ENCODE peak calls at places on chromosomes 7 and 10, in four cellular contexts. C is transverse colon, T is prostate gland, S is SK-N-SH. J is an unnamed sample.
A peak's percentile ranks its signal among the peaks of the same experiment; 100 is the strongest.

GRCh38 chr7:50826371-50827172 is 43.9 kb upstream of the GRB10 start:
- DNase-seq in S (no peak), T (no peak), C (no peak), J (no peak)

GRCh38 chr10:13555884-13556529 is 27.2 kb upstream of the BEND7 start:
- DNase-seq in C (no peak), T (no peak), S (no peak), J (no peak)

GRCh38 chr7:23074443-23075244 is 30.9 kb upstream of the KLHL7 start:
- DNase-seq in T (no peak), S (no peak), C (no peak), J (no peak)

GRCh38 chr10:29688230-29688634 is 53.5 kb upstream of the SVIL start:
- DNase-seq in S (peak; percentile 47), C (no peak), T (no peak), J (no peak)

GRCh38 chr10:112275512-112276245 is 7.5 kb upstream of the TECTB start:
- DNase-seq in S (no peak), T (no peak), C (no peak), J (no peak)

GRCh38 chr7:124718032-124718766 is 47.4 kb downstream of the GPR37 start:
- DNase-seq in C (no peak), T (no peak), S (no peak), J (no peak)

GRCh38 chr7:15747187-15748111 is 61.0 kb upstream of the MEOX2 start:
- DNase-seq in T (no peak), S (no peak), C (no peak), J (no peak)

GRCh38 chr10:103661198-103661950 is 167.9 kb downstream of the NEURL1 start:
- DNase-seq in S (no peak), T (peak; percentile 83), C (peak; percentile 77), J (peak; percentile 89)

GRCh38 chr7:142376356-142376997 is 118.6 kb upstream of the PRSS58 start:
- DNase-seq in S (no peak), T (no peak), C (no peak), J (no peak)

GRCh38 chr7:97167176-97167575 is 49.7 kb downstream of the SDHAF3 start:
- DNase-seq in S (no peak), T (no peak), C (no peak), J (no peak)

GRCh38 chr7:28858206-28858605 is 99.9 kb downstream of the TRIL start:
- DNase-seq in C (no peak), T (no peak), S (no peak), J (no peak)

GRCh38 chr10:95756061-95756751 is at the start of gene ENTPD1:
- DNase-seq in C (peak; percentile 59), S (no peak), T (no peak), J (no peak)

GRCh38 chr10:2620827-2621521 is 446.4 kb upstream of the PFKP start:
- DNase-seq in S (no peak), T (no peak), C (no peak), J (no peak)

GRCh38 chr10:112184379-112184778 is 814 bp upstream of the GPAM start:
- DNase-seq in C (no peak), S (no peak), T (no peak), J (no peak)

GRCh38 chr7:48537561-48537960 is 366.3 kb downstream of the ABCA13 start:
- DNase-seq in T (no peak), C (no peak), S (no peak), J (no peak)

DNA sequence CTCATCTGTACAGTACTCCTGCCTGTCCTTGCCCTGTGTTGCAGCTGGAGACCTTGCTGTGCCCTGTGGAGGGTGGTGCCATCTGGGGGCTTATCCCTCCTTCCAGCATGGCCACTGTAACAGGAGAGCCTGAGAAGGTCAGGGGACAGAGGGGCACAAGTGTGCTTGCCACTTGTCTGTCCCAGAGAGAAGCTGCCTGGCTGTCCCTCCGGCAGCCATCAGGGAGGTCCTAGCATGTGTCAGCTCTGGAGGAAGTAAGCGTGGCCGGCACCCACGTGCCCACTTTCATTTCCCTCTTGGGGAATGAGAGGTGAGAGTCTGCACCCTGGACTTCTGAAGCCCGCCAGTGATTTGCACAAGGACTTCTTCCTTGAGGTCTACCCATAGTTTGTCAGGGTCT is 97.0 kb upstream of the PPIF start:
- DNase-seq in S (no peak), T (no peak), C (peak; percentile 72), J (peak; percentile 83)
- TF ChIP-seq POLR2AphosphoS5 in S (no peak), T (no peak), C (no peak), J (no peak)

DNA sequence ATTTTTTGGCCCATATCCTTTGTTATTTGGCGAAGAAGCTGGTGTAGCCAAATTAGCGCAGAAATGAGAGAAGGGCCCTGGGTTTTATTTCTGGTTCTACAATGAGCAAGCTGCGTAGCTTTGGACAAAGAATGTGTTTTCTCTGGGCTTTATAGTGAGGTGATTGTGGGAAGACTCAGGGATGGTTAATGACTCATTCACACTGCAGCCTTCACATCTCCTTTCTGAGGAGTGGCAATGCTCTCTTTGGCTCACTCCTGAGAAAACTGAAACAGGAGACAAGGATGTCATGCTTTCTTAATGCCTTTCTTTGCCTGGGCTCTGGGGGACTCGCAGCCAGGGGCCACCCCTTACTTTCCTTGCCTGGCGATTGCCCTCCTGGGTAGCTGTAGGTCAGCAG is 271.0 kb upstream of the PODXL start:
- DNase-seq in T (no peak), S (no peak), C (no peak), J (no peak)
- H3K27ac ChIP-seq in T (no peak overlapping the region), S (no peak overlapping the region), C (peak overlapping the region; percentile 15), J (no peak overlapping the region)

GRCh38 chr10:60390224-60390626 is 550 bp upstream of the ANK3 start:
- DNase-seq in T (no peak), S (no peak), C (no peak), J (no peak)
- TF ChIP-seq POLR2AphosphoS5 in T (no peak), S (no peak), C (no peak), J (no peak)

DNA sequence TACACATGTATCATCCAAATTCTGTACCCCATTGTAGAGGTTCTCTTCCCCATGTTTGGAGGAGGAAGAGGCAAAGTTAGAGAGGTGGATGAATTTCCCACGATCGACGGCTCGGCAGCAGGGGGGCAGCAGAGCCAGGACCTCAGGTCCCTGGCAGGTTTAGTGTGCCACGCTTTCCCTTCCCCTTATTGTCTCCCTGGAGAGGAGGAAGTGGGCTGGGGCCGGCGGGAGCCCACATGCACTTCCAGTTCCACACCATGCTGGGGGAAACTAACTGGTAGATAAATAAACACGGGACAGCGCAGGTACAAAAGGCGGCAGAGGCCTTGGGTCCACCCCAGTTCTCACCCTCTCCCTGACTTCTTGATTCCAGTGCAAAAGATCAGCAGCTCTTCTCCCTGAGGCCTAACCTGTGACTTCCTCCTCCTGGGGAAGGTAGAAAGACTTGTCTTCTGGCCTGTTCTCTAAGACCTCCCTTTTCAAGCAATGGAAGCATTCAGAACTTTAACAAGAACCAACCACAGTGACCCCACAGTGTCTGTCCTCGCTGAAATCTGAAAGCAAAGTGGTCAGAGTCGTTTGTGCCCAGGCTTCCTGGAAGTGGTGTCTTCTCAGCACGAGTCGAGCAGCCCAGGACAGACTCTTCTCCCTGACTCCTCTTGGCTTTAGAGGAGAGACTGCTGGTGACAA is 30.5 kb upstream of the SRGN start:
- DNase-seq in T (no peak), C (peak; percentile 39), S (no peak), J (peak; percentile 82)
- H3K27ac ChIP-seq in T (peak overlapping the region; percentile 23), C (peak overlapping the region; percentile 29), S (no peak overlapping the region), J (peak overlapping the region; percentile 78)

DNA sequence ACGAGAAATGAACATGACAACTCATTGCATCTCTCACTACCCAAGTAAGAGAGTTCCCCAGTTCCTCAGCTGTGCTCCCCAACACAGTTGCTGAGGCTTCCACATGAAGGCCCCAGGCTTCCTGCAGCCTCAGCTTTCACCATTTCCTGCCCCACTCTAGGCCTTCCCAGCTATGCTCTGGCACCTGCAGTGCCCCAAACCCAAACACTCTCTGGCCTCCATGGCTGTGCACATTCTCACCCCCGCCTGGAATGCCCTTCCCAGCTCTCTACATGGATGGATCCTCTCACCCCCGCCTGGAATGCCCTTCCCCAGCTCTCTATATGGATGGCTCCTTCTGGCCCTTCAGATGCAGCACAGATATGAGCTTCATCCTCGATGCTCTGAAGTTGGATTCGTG is 61.3 kb downstream of the KIAA1549 start:
- DNase-seq in C (no peak), S (no peak), T (no peak), J (no peak)
- TF ChIP-seq POLR2AphosphoS5 in C (no peak), S (no peak), T (no peak), J (no peak)

GRCh38 chr7:148260605-148261004 is 330.0 kb upstream of the C7orf33 start:
- DNase-seq in S (no peak), T (no peak), C (peak; percentile 20), J (no peak)
- H3K27ac ChIP-seq in S (no peak overlapping the region), T (peak overlapping the region; percentile 47), C (no peak overlapping the region), J (no peak overlapping the region)

GRCh38 chr10:5945561-5946418 is 31.6 kb downstream of the IL15RA start:
- DNase-seq in C (peak; percentile 43), T (peak; percentile 20), S (no peak), J (peak; percentile 79)
- TF ChIP-seq POLR2AphosphoS5 in C (peak; percentile 54), T (peak; percentile 32), S (no peak), J (peak; percentile 71)

DNA sequence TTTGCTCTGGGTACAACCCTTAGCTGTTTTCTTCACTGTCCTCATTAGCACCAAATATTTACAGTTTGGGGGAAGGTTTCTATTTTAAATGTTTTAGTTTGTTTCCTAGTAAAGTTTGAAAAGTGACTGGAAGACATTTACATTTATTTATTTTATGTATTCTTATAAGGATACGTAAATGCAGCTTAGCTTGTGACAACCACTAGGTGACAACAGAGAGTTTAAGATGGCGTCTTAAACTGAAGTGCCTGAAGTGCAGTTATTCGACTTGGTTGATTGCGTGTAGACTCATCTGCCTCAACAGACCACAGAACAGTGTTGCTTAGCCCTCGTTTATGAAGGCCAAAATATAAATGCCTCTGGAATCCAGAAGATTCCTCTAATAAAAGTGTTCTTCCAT is 378.2 kb upstream of the MYO3A start:
- DNase-seq in T (no peak), S (no peak), C (no peak), J (no peak)
- H3K27ac ChIP-seq in T (no peak overlapping the region), S (no peak overlapping the region), C (no peak overlapping the region), J (no peak overlapping the region)

GRCh38 chr10:119138341-119139306 is 26.9 kb downstream of the SFXN4 start:
- DNase-seq in T (no peak), S (no peak), C (no peak), J (peak; percentile 33)
- TF ChIP-seq POLR2AphosphoS5 in T (no peak), S (no peak), C (no peak), J (no peak)